ENCODE peak calls at places on chromosomes 6 and 20, in four cellular contexts. F is ovary, B is heart left ventricle, L is lower lobe of right lung. N is an unnamed sample.

GRCh38 chr6:71608646-71609045 is 277.7 kb upstream of the RIMS1 start:
- DNase-seq in F (no peak), B (no peak), L (no peak), N (no peak)

GRCh38 chr20:50027611-50028105 is 44.9 kb downstream of the SNAI1 start:
- DNase-seq in F (peak; percentile 54), B (peak; percentile 72), L (no peak), N (peak; percentile 85)

GRCh38 chr6:87741001-87741650 is 39.1 kb upstream of the AKIRIN2 start:
- DNase-seq in F (no peak), B (no peak), L (no peak), N (no peak)

GRCh38 chr20:51127713-51128112 is 104.8 kb upstream of the KCNG1 start:
- DNase-seq in F (no peak), B (no peak), L (no peak), N (no peak)

GRCh38 chr6:101537917-101538316 is 144.4 kb downstream of the GRIK2 start:
- DNase-seq in F (no peak), B (no peak), L (no peak), N (no peak)

GRCh38 chr20:10201321-10201870 is 17.2 kb upstream of the SNAP25 start:
- DNase-seq in F (no peak), B (no peak), L (no peak), N (no peak)

GRCh38 chr20:57022306-57022705 is 244.1 kb downstream of the BMP7 start:
- DNase-seq in F (no peak), B (no peak), L (no peak), N (no peak)

GRCh38 chr6:132464538-132465256 is 48.2 kb downstream of the STX7 start:
- DNase-seq in F (no peak), B (no peak), L (no peak), N (no peak)

GRCh38 chr6:14315353-14315752 is 197.8 kb downstream of the CD83 start:
- DNase-seq in F (no peak), B (no peak), L (no peak), N (no peak)

GRCh38 chr20:51500936-51501335 is 41.6 kb downstream of the NFATC2 start:
- DNase-seq in F (no peak), B (no peak), L (no peak), N (no peak)

GRCh38 chr6:91242614-91242949 is 655.7 kb upstream of the MAP3K7 start:
- DNase-seq in F (no peak), B (no peak), L (no peak), N (no peak)

GRCh38 chr20:18879262-18879661 is 65.7 kb downstream of the SCP2D1 start:
- DNase-seq in F (no peak), B (no peak), L (no peak), N (no peak)

GRCh38 chr6:132830236-132830799 is 15.9 kb downstream of the RPS12 start:
- DNase-seq in F (no peak), B (no peak), L (no peak), N (no peak)

GRCh38 chr6:91669154-91669903 is 1082.5 kb upstream of the MAP3K7 start:
- DNase-seq in F (no peak), B (no peak), L (no peak), N (no peak)

GRCh38 chr20:1086273-1087213 is 31.9 kb upstream of the PSMF1 start:
- DNase-seq in F (no peak), B (no peak), L (no peak), N (no peak)

GRCh38 chr6:62445521-62445920 is 159.5 kb upstream of the KHDRBS2 start:
- DNase-seq in F (no peak), B (no peak), L (no peak), N (no peak)

GRCh38 chr20:58826271-58826670 is 24.4 kb downstream of the GNAS-AS1 start:
- DNase-seq in F (no peak), B (no peak), L (no peak), N (no peak)

GRCh38 chr6:111581957-111582356 is 23.7 kb downstream of the TRAF3IP2 start:
- DNase-seq in F (no peak), B (no peak), L (no peak), N (no peak)

GRCh38 chr6:81023007-81023582 is 729.4 kb downstream of the TENT5A start:
- DNase-seq in F (no peak), B (no peak), L (no peak), N (no peak)

GRCh38 chr6:21679761-21680265 is 86.3 kb downstream of the SOX4 start:
- DNase-seq in F (no peak), B (no peak), L (no peak), N (no peak)

GRCh38 chr6:140541288-140541687 is 1166.8 kb upstream of the CITED2 start:
- DNase-seq in F (no peak), B (no peak), L (no peak), N (no peak)

GRCh38 chr6:140537211-140537610 is 1162.8 kb upstream of the CITED2 start:
- DNase-seq in F (no peak), B (no peak), L (no peak), N (no peak)

GRCh38 chr6:140537834-140538680 is 1163.6 kb upstream of the CITED2 start:
- DNase-seq in F (no peak), B (peak; percentile 42), L (no peak), N (peak; percentile 62)

GRCh38 chr6:140540743-140541142 is 1166.3 kb upstream of the CITED2 start:
- DNase-seq in F (no peak), B (no peak), L (no peak), N (no peak)

DNA sequence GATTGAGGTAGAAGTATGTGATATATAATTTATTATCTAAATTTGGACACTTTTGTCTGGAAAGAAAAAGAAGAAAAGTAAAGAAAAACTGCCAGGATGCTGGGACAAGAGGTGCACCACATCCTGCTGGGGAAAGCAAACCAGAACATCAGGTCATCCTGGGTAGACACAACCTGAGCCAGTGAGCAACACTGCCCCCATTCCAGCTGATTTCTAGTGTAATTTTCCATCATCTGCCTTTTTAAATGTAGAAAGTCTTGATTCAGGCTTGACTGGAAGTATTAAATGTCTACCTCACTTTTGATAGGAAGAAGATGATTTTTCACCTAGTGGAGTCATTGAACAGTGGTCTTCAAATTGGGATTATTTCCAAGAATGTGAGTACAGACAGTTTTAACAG is 1164.5 kb upstream of the CITED2 start:
- DNase-seq in F (no peak), B (no peak), L (no peak), N (no peak)
- H3K4me1 ChIP-seq in F (peaks cover 4% of the 10 kb centered on the region), B (peaks cover 10% of the 10 kb centered on the region), L (no peaks in the 10 kb centered on the region), N (peaks cover 13% of the 10 kb centered on the region)

DNA sequence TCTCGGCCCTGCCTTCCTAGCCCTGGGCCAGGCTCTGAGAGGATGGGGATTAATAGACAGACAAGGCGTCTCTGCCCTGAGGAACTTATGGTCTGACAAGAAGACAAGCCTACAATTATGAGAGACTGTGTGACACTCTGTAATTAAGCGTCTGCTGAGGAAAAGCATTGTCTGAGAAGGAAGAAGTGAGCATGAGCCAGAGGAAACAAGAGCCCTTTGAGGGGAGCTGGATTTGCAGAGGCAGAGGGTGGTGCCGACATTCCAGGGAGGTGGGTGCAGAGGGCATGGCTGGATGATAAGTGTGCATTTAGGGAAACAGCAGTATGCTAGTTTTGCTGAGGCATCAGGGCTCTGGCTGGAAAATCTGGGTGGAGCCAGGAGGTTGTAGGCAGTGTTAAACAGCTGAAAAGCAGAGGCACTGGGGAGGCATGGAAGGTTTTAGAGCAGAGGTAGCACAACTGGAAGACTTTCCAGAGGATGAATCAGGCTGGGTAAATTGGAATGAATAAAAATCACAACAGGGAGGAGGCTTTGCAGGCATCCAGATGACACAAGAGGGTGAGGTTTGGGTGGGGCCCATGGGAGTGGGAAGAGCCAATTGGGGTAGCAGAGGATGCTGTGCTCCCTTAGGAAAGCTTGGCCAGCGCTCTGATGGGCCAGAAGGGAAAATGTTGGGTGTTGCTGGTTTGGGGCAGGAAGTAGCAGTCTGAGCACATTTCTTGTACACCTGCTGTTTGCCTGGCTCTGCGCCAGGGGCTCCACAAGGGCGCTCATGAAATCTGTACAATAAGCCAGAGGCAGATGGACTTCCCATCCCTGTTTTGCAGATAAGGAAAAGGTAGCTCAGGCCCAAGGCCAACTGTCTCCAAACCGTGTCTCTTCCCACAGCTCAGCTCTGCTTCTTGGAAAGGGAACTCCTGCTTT is 74.0 kb upstream of the MYL9 start:
- DNase-seq in F (peak; percentile 47), B (peak; percentile 68), L (peak; percentile 64), N (peak; percentile 76)
- H3K4me3 ChIP-seq in F (no peak overlapping the region), B (peak overlapping the region; percentile 3), L (no peak overlapping the region), N (no peak overlapping the region)

GRCh38 chr6:158861686-158862381 is 42.7 kb upstream of the EZR start:
- DNase-seq in F (no peak), B (no peak), L (no peak), N (no peak)

GRCh38 chr6:158865769-158866168 is 46.6 kb upstream of the EZR start:
- DNase-seq in F (no peak), B (no peak), L (no peak), N (no peak)

GRCh38 chr6:158860279-158860865 is 41.2 kb upstream of the EZR start:
- DNase-seq in F (no peak), B (no peak), L (no peak), N (no peak)

GRCh38 chr6:158867381-158868121 is 48.4 kb upstream of the EZR start:
- DNase-seq in F (no peak), B (no peak), L (no peak), N (no peak)

GRCh38 chr6:158863646-158864045 is 44.5 kb upstream of the EZR start:
- DNase-seq in F (no peak), B (no peak), L (no peak), N (no peak)
- H3K27ac ChIP-seq in F (no peak overlapping the region), B (no peak overlapping the region), L (no peak overlapping the region), N (no peak overlapping the region)

GRCh38 chr6:139156571-139156970 is 21.7 kb downstream of the HECA start:
- DNase-seq in F (no peak), B (no peak), L (no peak), N (no peak)
- H3K4me1 ChIP-seq in F (peaks cover 3% of the 10 kb centered on the region), B (peaks cover 27% of the 10 kb centered on the region), L (peaks cover 40% of the 10 kb centered on the region), N (peaks cover 57% of the 10 kb centered on the region)

DNA sequence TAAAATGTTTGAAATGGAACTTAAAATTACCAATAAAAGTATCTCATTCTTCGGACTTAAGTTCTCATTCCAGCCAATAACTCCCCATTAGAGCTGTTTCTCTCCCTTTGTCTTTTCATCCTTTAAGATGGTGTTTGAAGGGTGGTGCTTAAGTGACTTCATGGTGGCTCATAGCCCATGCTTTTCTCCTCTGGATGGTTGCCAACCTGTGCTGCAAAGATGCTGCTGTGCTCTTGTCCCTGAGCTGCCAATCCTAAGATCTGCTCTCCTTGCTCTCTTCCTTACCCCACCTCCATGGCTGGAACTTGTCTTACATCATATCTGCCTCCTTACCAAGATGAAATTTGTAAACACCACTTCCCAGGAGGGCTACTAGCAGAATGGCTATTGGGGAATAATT is 31.6 kb upstream of the PNRC1 start:
- DNase-seq in F (no peak), B (no peak), L (no peak), N (peak; percentile 54)
- H3K4me3 ChIP-seq in F (no peak overlapping the region), B (no peak overlapping the region), L (no peak overlapping the region), N (no peak overlapping the region)

GRCh38 chr6:143337201-143337949 is 113.1 kb downstream of the ADAT2 start:
- DNase-seq in F (peak; percentile 44), B (peak; percentile 24), L (peak; percentile 52), N (no peak)
- H3K27ac ChIP-seq in F (no peak overlapping the region), B (no peak overlapping the region), L (no peak overlapping the region), N (no peak overlapping the region)

N was measured in right atrium auricular region.